ENCODE peak calls at places on chromosomes 2 and 18, in five cellular contexts. K is mesothelial cell of epicardium; Z is cardiac fibroblast; D is stimulated activated CD8-positive, alpha-beta memory T cell treated with anti-CD3 and anti-CD28 coated beads, Interleukin-15, amount 100 ng/mL, for 4 hours; S is HT1080. B is an unnamed sample.

GRCh38 chr2:112626604-112627059 is 19.1 kb upstream of the SLC20A1 start:
- DNase-seq in K (peak), S (peak), D (peak), Z (peak), B (peak)

GRCh38 chr2:121583555-121583954 is 52.9 kb downstream of the RNU4ATAC start:
- DNase-seq in D (no peak), Z (no peak), K (no peak), S (no peak), B (no peak)

GRCh38 chr2:233456111-233456510 is 101.8 kb downstream of the DGKD start:
- DNase-seq in D (no peak), K (no peak), Z (no peak), S (no peak), B (no peak)

GRCh38 chr2:49021170-49021743 is 133.1 kb downstream of the FSHR start:
- DNase-seq in Z (no peak), D (no peak), S (no peak), K (no peak), B (no peak)

GRCh38 chr2:134549104-134549503 is 169.7 kb downstream of the TMEM163 start:
- DNase-seq in K (no peak), S (no peak), Z (peak), D (no peak), B (no peak)

GRCh38 chr18:22703883-22704626 is 229.1 kb upstream of the RBBP8 start:
- DNase-seq in K (no peak), Z (peak), D (no peak), S (peak), B (no peak)

GRCh38 chr2:167289651-167290410 is 401.6 kb downstream of the XIRP2 start:
- DNase-seq in Z (no peak), D (no peak), K (no peak), S (peak), B (no peak)

GRCh38 chr2:176643711-176644110 is 374.5 kb downstream of the MTX2 start:
- DNase-seq in D (no peak), Z (no peak), S (peak), K (no peak), B (no peak)

GRCh38 chr2:85741811-85742507 is 11.8 kb upstream of the ATOH8 start:
- DNase-seq in S (peak), Z (peak), K (no peak), D (no peak), B (no peak)

GRCh38 chr2:189143930-189144329 is 35.6 kb downstream of the COL5A2 start:
- DNase-seq in K (no peak), S (no peak), D (no peak), Z (peak), B (no peak)

GRCh38 chr18:46416706-46417638 is 240.0 kb downstream of the LOXHD1 start:
- DNase-seq in K (no peak), D (no peak), S (no peak), Z (no peak), B (no peak)